ENCODE peak calls at places on chromosome 16, in four cellular contexts. T is GM12878, S is SK-N-SH, E is HepG2. O is an unnamed sample.

GRCh38 chr16:35745821-35746248 is 2286.4 kb downstream of the TP53TG3F start:
- DNase-seq in T (no peak), S (no peak), E (no peak), O (no peak)

GRCh38 chr16:49503242-49504022 is 129.8 kb downstream of the C16orf78 start:
- DNase-seq in S (no peak), T (no peak), E (no peak), O (no peak)

GRCh38 chr16:57938936-57939871 is 31.7 kb downstream of the CNGB1 start:
- DNase-seq in S (no peak), E (peak), T (no peak), O (peak)

GRCh38 chr16:2708955-2709587 is 11.0 kb downstream of the PRSS27 start:
- DNase-seq in T (no peak), E (no peak), S (no peak), O (no peak)

GRCh38 chr16:68319185-68319908 is 8.5 kb downstream of the PRMT7 start:
- DNase-seq in E (no peak), S (no peak), T (no peak), O (no peak)

GRCh38 chr16:25151996-25152395 is 40.5 kb downstream of the LCMT1 start:
- DNase-seq in E (no peak), T (no peak), S (no peak), O (no peak)

GRCh38 chr16:709651-710499 is 4.3 kb upstream of the FBXL16 start:
- DNase-seq in S (peak), T (no peak), E (no peak), O (no peak)

GRCh38 chr16:64242510-64242909 is 879.4 kb downstream of the CDH11 start:
- DNase-seq in E (no peak), S (no peak), T (no peak), O (no peak)

GRCh38 chr16:83085660-83086059 is 458.9 kb downstream of the CDH13 start:
- DNase-seq in T (no peak), S (no peak), E (no peak), O (no peak)

GRCh38 chr16:89936508-89936907 is 12.0 kb upstream of the DEF8 start:
- DNase-seq in S (no peak), T (no peak), E (no peak), O (no peak)

GRCh38 chr16:65249768-65250167 is 127.9 kb upstream of the CDH11 start:
- DNase-seq in E (no peak), T (no peak), S (no peak), O (no peak)

GRCh38 chr16:58732545-58733247 is 1.4 kb downstream of the GOT2 start:
- DNase-seq in E (no peak), S (no peak), T (no peak), O (no peak)

GRCh38 chr16:62068747-62069146 is 32.5 kb upstream of the CDH8 start:
- DNase-seq in S (peak), T (no peak), E (peak), O (peak)

GRCh38 chr16:86524029-86524428 is 13.7 kb downstream of the FOXF1 start:
- DNase-seq in E (no peak), S (no peak), T (no peak), O (no peak)

GRCh38 chr16:4991754-4992153 is 33.6 kb downstream of the SEC14L5 start:
- DNase-seq in E (no peak), S (no peak), T (no peak), O (no peak)
- TF ChIP-seq PBX3 in E (no peak), S (no peak), T (no peak), O (no peak)

GRCh38 chr16:69823831-69824563 is 61.9 kb downstream of the WWP2 start:
- DNase-seq in S (no peak), E (no peak), T (peak), O (no peak)
- TF ChIP-seq PBX3 in S (no peak), E (no peak), T (no peak), O (no peak)

DNA sequence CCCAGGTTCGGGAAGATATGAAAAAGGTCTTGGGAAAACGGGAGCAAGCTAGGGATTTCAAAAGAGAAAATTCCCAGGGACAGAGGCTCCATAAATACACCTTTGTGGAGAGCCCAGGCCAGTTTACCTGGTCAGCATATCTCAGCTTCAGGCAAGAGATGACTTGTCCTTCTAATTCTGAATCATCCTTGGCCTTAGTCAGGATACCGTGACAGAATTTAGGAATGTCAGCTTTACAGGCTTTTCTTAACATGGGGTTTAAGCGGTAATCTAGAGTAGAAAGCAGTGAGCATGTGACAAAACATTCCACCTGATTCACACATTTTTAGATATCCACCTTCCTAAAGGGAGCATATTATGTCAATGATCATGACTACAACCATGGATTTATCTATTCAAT is 41.1 kb upstream of the CLEC18B start:
- DNase-seq in S (no peak), T (no peak), E (no peak), O (no peak)
- TF ChIP-seq PBX3 in S (no peak), T (no peak), E (no peak), O (no peak)

DNA sequence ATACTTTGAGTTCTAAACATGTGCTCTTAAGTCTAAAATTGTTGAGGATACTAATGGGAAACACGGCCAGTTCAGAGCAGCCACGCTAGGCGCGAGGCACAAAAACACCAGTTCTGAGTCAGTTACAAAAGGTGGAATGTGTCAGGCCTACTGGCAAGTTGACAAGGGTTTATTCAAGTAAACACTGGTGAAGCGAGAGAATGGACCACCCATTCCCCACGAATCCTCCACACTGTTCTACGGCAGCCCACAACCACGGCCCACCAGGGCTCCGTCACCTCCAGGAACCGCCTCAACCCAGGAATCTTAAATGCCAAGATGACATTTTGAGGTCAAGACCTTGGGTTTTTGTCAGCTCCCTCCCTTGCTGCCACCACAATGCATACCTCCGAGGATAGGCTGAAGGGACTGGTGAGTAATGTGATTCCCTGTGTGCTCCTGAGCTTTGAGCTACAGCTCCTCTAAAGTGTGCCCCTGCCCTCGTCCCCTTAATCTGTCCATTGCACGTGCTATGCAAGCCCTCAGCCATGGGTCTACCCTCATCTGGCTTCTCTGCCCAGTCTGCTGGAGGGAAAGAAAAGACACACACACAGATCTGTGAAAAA is 28.5 kb upstream of the TRAP1 start:
- DNase-seq in E (no peak), S (no peak), T (no peak), O (no peak)
- TF ChIP-seq PBX3 in E (no peak), S (no peak), T (no peak), O (no peak)